ENCODE peak calls at places on chromosomes 1 and 21, in seven cellular contexts. T, M, K, P, D, U and A are unnamed samples.

GRCh38 chr1:119943216-119943615 is 46.9 kb upstream of the ADAM30 start:
- DNase-seq in T (no peak), M (no peak), K (no peak), P (no peak), D (no peak), U (no peak), A (no peak)

GRCh38 chr21:46325073-46325912 is 1.3 kb downstream of the PCNT start:
- DNase-seq in T (peak; percentile 78), M (peak; percentile 92), K (no peak), P (peak; percentile 37), D (peak; percentile 89), U (no peak), A (peak; percentile 73)

GRCh38 chr1:235513495-235514366 is 9.5 kb upstream of the B3GALNT2 start:
- DNase-seq in T (peak; percentile 78), M (no peak), K (no peak), P (no peak), D (peak; percentile 86), U (no peak), A (peak; percentile 83)

GRCh38 chr1:156551866-156552265 is 20.5 kb downstream of the IQGAP3 start:
- DNase-seq in T (peak; percentile 66), M (no peak), K (no peak), P (no peak), D (no peak), U (no peak), A (no peak)

GRCh38 chr1:192506741-192507155 is 68.8 kb upstream of the RGS1 start:
- DNase-seq in T (peak; percentile 58), M (no peak), K (no peak), P (no peak), D (peak; percentile 6), U (no peak), A (peak; percentile 6)

GRCh38 chr21:45525153-45525909 is 16.9 kb downstream of the SLC19A1 start:
- DNase-seq in T (no peak), M (peak; percentile 85), K (peak; percentile 83), P (peak; percentile 75), D (no peak), U (peak; percentile 46), A (no peak)

GRCh38 chr1:236747311-236747956 is 47.7 kb upstream of the MTR start:
- DNase-seq in T (no peak), M (no peak), K (no peak), P (no peak), D (no peak), U (no peak), A (no peak)

GRCh38 chr1:7495894-7496293 is 275.2 kb upstream of the VAMP3 start:
- DNase-seq in T (no peak), M (no peak), K (no peak), P (no peak), D (no peak), U (no peak), A (no peak)

GRCh38 chr21:36661511-36662309 is 37.2 kb upstream of the SIM2 start:
- DNase-seq in T (peak; percentile 14), M (no peak), K (no peak), P (peak; percentile 40), D (peak; percentile 72), U (no peak), A (no peak)

GRCh38 chr1:43441166-43441893 is 12.4 kb downstream of the HYI start:
- DNase-seq in T (no peak), M (peak; percentile 37), K (no peak), P (peak; percentile 22), D (no peak), U (no peak), A (no peak)

GRCh38 chr1:54229281-54229891 is 29.4 kb downstream of the MRPL37 start:
- DNase-seq in T (peak; percentile 46), M (peak; percentile 63), K (no peak), P (no peak), D (peak; percentile 59), U (no peak), A (peak; percentile 82)

GRCh38 chr1:205852969-205853368 is 3.0 kb upstream of the PM20D1 start:
- DNase-seq in T (no peak), M (no peak), K (no peak), P (no peak), D (no peak), U (no peak), A (no peak)

GRCh38 chr1:205851993-205852392 is 2.1 kb upstream of the PM20D1 start:
- DNase-seq in T (no peak), M (no peak), K (no peak), P (no peak), D (no peak), U (no peak), A (no peak)

DNA sequence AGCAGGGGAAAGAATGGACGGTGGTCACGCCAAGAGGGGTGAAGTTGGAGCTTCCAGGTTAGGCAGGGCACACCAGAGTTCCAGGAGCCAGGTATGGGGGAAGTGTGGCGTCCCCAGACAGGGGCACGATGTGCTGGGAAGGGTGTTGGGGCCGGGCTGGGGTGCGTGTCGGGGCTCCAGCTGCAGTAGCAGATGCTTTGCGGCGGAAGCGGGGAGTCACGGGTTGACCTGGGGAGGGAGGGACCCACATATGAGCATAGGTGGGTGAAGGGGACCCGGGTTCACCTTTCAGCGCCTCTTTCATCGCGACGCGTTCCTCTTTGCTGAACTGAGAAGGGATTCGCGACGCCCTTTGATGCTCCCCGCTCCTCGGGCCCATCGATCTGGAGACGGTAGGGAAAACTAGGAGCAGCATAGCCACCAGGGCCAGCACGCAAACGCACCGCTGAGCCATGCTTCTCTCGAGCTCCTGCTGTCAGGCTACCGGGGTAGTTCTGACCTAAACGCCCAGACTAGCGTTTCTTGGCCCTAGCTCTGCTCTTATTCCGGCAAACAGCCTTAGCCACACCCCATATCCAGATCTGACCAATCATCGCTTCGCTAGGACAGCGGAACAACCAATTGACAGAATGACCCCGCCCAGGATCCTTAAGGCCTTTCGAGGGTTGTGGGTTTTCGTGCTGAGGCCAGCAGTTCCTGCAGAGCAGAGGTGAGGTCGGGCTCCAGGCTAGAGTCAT is at the start of gene PM20D1:
- DNase-seq in T (no peak), M (peak; percentile 90), K (peak; percentile 52), P (peak; percentile 67), D (peak; percentile 68), U (peak; percentile 52), A (peak; percentile 70)
- TF ChIP-seq POLR2A in T (no peak), M (no peak), K (peak; percentile 21), P (no peak), D (no peak), U (no peak), A (peak; percentile 43)

GRCh38 chr1:36397378-36398230 is at the start of gene LSM10:
- DNase-seq in T (peak; percentile 93), M (peak; percentile 98), K (peak; percentile 96), P (peak; percentile 94), D (peak; percentile 98), U (peak; percentile 92), A (peak; percentile 96)
- TF ChIP-seq POLR2A in T (peak; percentile 76), M (peak; percentile 88), K (peak; percentile 91), P (no peak), D (peak; percentile 98), U (peak; percentile 84), A (peak; percentile 93)

DNA sequence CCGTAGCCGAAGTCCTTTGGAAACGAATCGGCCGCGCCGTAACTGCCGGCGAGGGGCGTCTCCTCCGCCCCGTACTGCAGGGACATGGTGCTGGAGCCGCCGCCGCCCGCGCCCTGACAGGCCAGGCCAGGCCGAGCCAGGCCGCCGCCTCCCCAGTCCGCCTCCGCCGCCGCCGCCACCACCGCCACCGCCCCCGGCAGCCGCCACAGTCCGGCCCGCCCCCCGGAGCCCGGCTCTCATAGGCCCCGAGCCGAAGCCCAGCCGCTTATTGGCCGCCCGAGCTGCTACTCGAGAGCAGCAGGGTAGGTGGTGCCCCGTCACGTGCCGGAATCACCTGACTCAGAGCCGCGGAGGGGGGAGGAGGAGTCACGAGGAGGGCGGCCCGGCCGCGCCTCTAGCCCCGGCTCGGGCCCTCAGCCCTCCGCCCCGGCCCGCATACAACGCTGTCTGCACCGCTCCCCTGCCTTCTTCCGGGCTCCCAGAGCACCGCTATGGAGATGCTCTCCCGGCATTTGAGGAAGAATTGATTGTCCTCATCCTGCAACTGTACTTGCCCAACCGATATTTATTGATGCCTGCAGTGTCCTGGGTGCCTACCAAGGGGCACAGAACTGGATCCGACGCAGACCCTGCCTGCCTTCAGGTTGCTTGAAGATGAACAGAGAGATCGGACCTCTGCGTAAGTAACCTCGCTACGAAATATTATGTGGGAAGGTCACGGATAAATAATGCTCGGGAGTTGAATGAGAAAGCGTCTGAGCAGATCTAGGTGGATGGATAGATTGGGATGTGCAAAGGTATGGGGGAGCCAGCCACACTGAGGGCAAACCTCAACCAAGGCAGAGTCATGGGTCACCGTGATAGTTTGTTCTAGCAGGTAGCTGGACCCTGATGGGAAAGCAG is at the start of gene RRAGC:
- DNase-seq in T (peak; percentile 97), M (peak; percentile 100), K (peak; percentile 100), P (peak; percentile 100), D (peak; percentile 99), U (peak; percentile 99), A (peak; percentile 98)
- TF ChIP-seq POLR2A in T (peak; percentile 49), M (no peak), K (peak; percentile 20), P (no peak), D (peak; percentile 65), U (no peak), A (peak; percentile 61)

GRCh38 chr1:2288816-2289536 is 60.9 kb downstream of the SKI start:
- DNase-seq in T (no peak), M (no peak), K (no peak), P (no peak), D (no peak), U (no peak), A (no peak)

GRCh38 chr1:2292725-2293450 is 64.8 kb downstream of the SKI start:
- DNase-seq in T (no peak), M (no peak), K (no peak), P (no peak), D (no peak), U (no peak), A (no peak)

GRCh38 chr1:2289607-2290006 is 61.5 kb downstream of the SKI start:
- DNase-seq in T (no peak), M (no peak), K (no peak), P (no peak), D (no peak), U (no peak), A (no peak)

GRCh38 chr1:2290171-2290578 is 62.1 kb downstream of the SKI start:
- DNase-seq in T (no peak), M (no peak), K (no peak), P (no peak), D (peak; percentile 36), U (no peak), A (peak; percentile 80)

GRCh38 chr1:2290595-2291510 is 62.7 kb downstream of the SKI start:
- DNase-seq in T (peak; percentile 100), M (peak; percentile 92), K (peak; percentile 71), P (peak; percentile 74), D (peak; percentile 79), U (no peak), A (peak; percentile 58)
- TF ChIP-seq POLR2A in T (no peak), M (no peak), K (no peak), P (no peak), D (no peak), U (no peak), A (no peak)

GRCh38 chr1:202861420-202862121 is 27.4 kb downstream of the RABIF start:
- DNase-seq in T (peak; percentile 95), M (peak; percentile 96), K (peak; percentile 97), P (peak; percentile 93), D (peak; percentile 93), U (peak; percentile 92), A (peak; percentile 87)
- TF ChIP-seq POLR2A in T (peak; percentile 67), M (no peak), K (peak; percentile 76), P (no peak), D (peak; percentile 44), U (no peak), A (no peak)

GRCh38 chr1:228275435-228276342 is 67.8 kb downstream of the OBSCN start:
- DNase-seq in T (peak; percentile 79), M (peak; percentile 97), K (peak; percentile 85), P (peak; percentile 86), D (peak; percentile 97), U (peak; percentile 88), A (peak; percentile 67)
- TF ChIP-seq POLR2A in T (no peak), M (no peak), K (peak; percentile 18), P (no peak), D (peak; percentile 80), U (no peak), A (no peak)